ENCODE peak calls at places on chromosomes 5 and 9, in nine cellular contexts. One of them, this sample, is unnamed.

GRCh38 chr9:87206064-87206661 is 258.9 kb upstream of the GAS1 start:
- DNase-seq in bronchial epithelial cell: peak
- DNase-seq in heart right ventricle: no peak
- DNase-seq in GM23338: no peak
- DNase-seq in MM.1S: no peak
- DNase-seq in AG10803: peak
- DNase-seq in colonic mucosa: no peak
- DNase-seq in upper lobe of right lung: no peak
- DNase-seq in fibroblast of the aortic adventitia: no peak
- DNase-seq in this sample: no peak

GRCh38 chr5:149544199-149544472 is 7.1 kb downstream of the CSNK1A1 start:
- DNase-seq in colonic mucosa: no peak
- DNase-seq in fibroblast of the aortic adventitia: no peak
- DNase-seq in AG10803: no peak
- DNase-seq in MM.1S: no peak
- DNase-seq in upper lobe of right lung: no peak
- DNase-seq in GM23338: no peak
- DNase-seq in heart right ventricle: no peak
- DNase-seq in bronchial epithelial cell: no peak
- DNase-seq in this sample: no peak

GRCh38 chr5:39224196-39224754 is 4.9 kb upstream of the FYB1 start:
- DNase-seq in heart right ventricle: no peak
- DNase-seq in colonic mucosa: peak
- DNase-seq in bronchial epithelial cell: peak
- DNase-seq in MM.1S: no peak
- DNase-seq in GM23338: peak
- DNase-seq in AG10803: peak
- DNase-seq in fibroblast of the aortic adventitia: peak
- DNase-seq in upper lobe of right lung: no peak
- DNase-seq in this sample: no peak

GRCh38 chr9:120110520-120110919 is 469.4 kb downstream of the CDK5RAP2 start:
- DNase-seq in MM.1S: no peak
- DNase-seq in colonic mucosa: no peak
- DNase-seq in heart right ventricle: no peak
- DNase-seq in upper lobe of right lung: no peak
- DNase-seq in bronchial epithelial cell: no peak
- DNase-seq in AG10803: no peak
- DNase-seq in fibroblast of the aortic adventitia: no peak
- DNase-seq in GM23338: no peak
- DNase-seq in this sample: no peak

GRCh38 chr9:89489548-89490527 is 8.1 kb downstream of the SEMA4D start:
- DNase-seq in GM23338: no peak
- DNase-seq in heart right ventricle: no peak
- DNase-seq in MM.1S: no peak
- DNase-seq in AG10803: no peak
- DNase-seq in bronchial epithelial cell: no peak
- DNase-seq in colonic mucosa: no peak
- DNase-seq in fibroblast of the aortic adventitia: no peak
- DNase-seq in upper lobe of right lung: no peak
- DNase-seq in this sample: no peak

GRCh38 chr5:142860291-142860690 is 90.1 kb downstream of the ARHGAP26 start:
- DNase-seq in AG10803: no peak
- DNase-seq in fibroblast of the aortic adventitia: no peak
- DNase-seq in colonic mucosa: no peak
- DNase-seq in bronchial epithelial cell: no peak
- DNase-seq in heart right ventricle: no peak
- DNase-seq in upper lobe of right lung: no peak
- DNase-seq in MM.1S: no peak
- DNase-seq in GM23338: no peak
- DNase-seq in this sample: no peak

GRCh38 chr5:92911293-92911692 is 669.7 kb downstream of the NR2F1-AS1 start:
- DNase-seq in colonic mucosa: no peak
- DNase-seq in upper lobe of right lung: no peak
- DNase-seq in MM.1S: no peak
- DNase-seq in bronchial epithelial cell: no peak
- DNase-seq in GM23338: peak
- DNase-seq in AG10803: no peak
- DNase-seq in heart right ventricle: no peak
- DNase-seq in fibroblast of the aortic adventitia: no peak
- DNase-seq in this sample: no peak

GRCh38 chr9:100309992-100310391 is 42.8 kb downstream of the TEX10 start:
- DNase-seq in AG10803: peak
- DNase-seq in fibroblast of the aortic adventitia: peak
- DNase-seq in MM.1S: no peak
- DNase-seq in upper lobe of right lung: no peak
- DNase-seq in bronchial epithelial cell: no peak
- DNase-seq in heart right ventricle: no peak
- DNase-seq in colonic mucosa: no peak
- DNase-seq in GM23338: no peak
- DNase-seq in this sample: no peak

GRCh38 chr9:70566066-70566465 is 151.6 kb upstream of the KLF9 start:
- DNase-seq in MM.1S: no peak
- DNase-seq in GM23338: no peak
- DNase-seq in bronchial epithelial cell: no peak
- DNase-seq in upper lobe of right lung: no peak
- DNase-seq in heart right ventricle: no peak
- DNase-seq in colonic mucosa: no peak
- DNase-seq in AG10803: no peak
- DNase-seq in fibroblast of the aortic adventitia: no peak
- DNase-seq in this sample: no peak

GRCh38 chr9:4238522-4238921 is 61.3 kb downstream of the GLIS3 start:
- DNase-seq in colonic mucosa: no peak
- DNase-seq in MM.1S: no peak
- DNase-seq in fibroblast of the aortic adventitia: peak
- DNase-seq in GM23338: no peak
- DNase-seq in heart right ventricle: no peak
- DNase-seq in bronchial epithelial cell: peak
- DNase-seq in upper lobe of right lung: no peak
- DNase-seq in AG10803: peak
- DNase-seq in this sample: peak

GRCh38 chr9:18568969-18569368 is 95.0 kb downstream of the ADAMTSL1 start:
- DNase-seq in colonic mucosa: no peak
- DNase-seq in fibroblast of the aortic adventitia: peak
- DNase-seq in GM23338: peak
- DNase-seq in MM.1S: no peak
- DNase-seq in bronchial epithelial cell: no peak
- DNase-seq in upper lobe of right lung: no peak
- DNase-seq in heart right ventricle: no peak
- DNase-seq in AG10803: peak
- DNase-seq in this sample: no peak

DNA sequence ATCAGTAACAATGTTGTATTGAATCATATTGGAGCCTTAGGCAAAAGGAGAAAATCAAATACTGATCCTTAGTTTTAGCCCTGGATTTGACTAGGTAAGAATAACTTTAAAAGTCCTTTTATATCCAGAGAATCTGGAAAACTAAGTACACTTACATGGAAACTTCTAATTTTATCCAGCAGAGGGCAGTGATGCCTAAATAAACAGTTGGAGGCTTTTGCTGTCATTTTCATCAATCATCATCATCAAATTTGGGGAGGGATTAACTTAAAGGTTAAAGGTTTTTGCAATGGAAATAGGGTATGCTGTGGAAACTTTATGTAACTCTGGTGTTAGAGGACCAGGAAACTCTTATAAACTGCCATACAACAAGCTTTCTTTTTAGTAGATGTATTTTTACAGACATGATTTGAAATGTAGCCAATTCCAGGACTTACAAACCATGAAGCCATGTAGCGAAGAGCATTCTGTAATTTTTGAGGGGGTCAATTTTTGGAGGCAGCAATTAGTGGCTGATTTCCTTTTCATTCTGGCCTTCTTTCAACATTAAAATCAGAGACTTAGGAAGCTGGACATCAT is 112.7 kb downstream of the OSTF1 start:
- DNase-seq in GM23338: peak
- DNase-seq in AG10803: peak
- DNase-seq in fibroblast of the aortic adventitia: peak
- DNase-seq in bronchial epithelial cell: peak
- DNase-seq in MM.1S: peak
- DNase-seq in colonic mucosa: peak
- DNase-seq in upper lobe of right lung: no peak
- DNase-seq in heart right ventricle: no peak
- DNase-seq in this sample: no peak
- TF ChIP-seq CTCF in GM23338: peak
- TF ChIP-seq CTCF in AG10803: peak
- TF ChIP-seq CTCF in fibroblast of the aortic adventitia: peak
- TF ChIP-seq CTCF in bronchial epithelial cell: peak
- TF ChIP-seq CTCF in MM.1S: peak
- TF ChIP-seq CTCF in colonic mucosa: peak
- TF ChIP-seq CTCF in upper lobe of right lung: peak
- TF ChIP-seq CTCF in heart right ventricle: peak
- TF ChIP-seq CTCF in this sample: peak

GRCh38 chr9:133238851-133239532 is 29.9 kb upstream of the OBP2B start:
- DNase-seq in bronchial epithelial cell: peak
- DNase-seq in fibroblast of the aortic adventitia: no peak
- DNase-seq in heart right ventricle: peak
- DNase-seq in GM23338: peak
- DNase-seq in colonic mucosa: peak
- DNase-seq in upper lobe of right lung: peak
- DNase-seq in AG10803: peak
- DNase-seq in MM.1S: no peak
- DNase-seq in this sample: no peak
- H3K4me3 ChIP-seq in bronchial epithelial cell: peak
- H3K4me3 ChIP-seq in fibroblast of the aortic adventitia: no peak
- H3K4me3 ChIP-seq in heart right ventricle: peak
- H3K4me3 ChIP-seq in GM23338: peak
- H3K4me3 ChIP-seq in colonic mucosa: peak
- H3K4me3 ChIP-seq in upper lobe of right lung: peak
- H3K4me3 ChIP-seq in AG10803: peak
- H3K4me3 ChIP-seq in MM.1S: no peak
- H3K4me3 ChIP-seq in this sample: no peak

GRCh38 chr9:37730840-37731239 is 22.8 kb upstream of the TRMT10B start:
- DNase-seq in heart right ventricle: no peak
- DNase-seq in bronchial epithelial cell: no peak
- DNase-seq in upper lobe of right lung: no peak
- DNase-seq in AG10803: no peak
- DNase-seq in colonic mucosa: no peak
- DNase-seq in fibroblast of the aortic adventitia: no peak
- DNase-seq in GM23338: no peak
- DNase-seq in MM.1S: no peak
- DNase-seq in this sample: no peak

GRCh38 chr9:37729499-37729898 is 24.1 kb upstream of the TRMT10B start:
- DNase-seq in heart right ventricle: no peak
- DNase-seq in bronchial epithelial cell: peak
- DNase-seq in AG10803: no peak
- DNase-seq in upper lobe of right lung: no peak
- DNase-seq in fibroblast of the aortic adventitia: no peak
- DNase-seq in colonic mucosa: no peak
- DNase-seq in GM23338: no peak
- DNase-seq in MM.1S: no peak
- DNase-seq in this sample: no peak

GRCh38 chr9:37730256-37730655 is 23.3 kb upstream of the TRMT10B start:
- DNase-seq in bronchial epithelial cell: peak
- DNase-seq in GM23338: no peak
- DNase-seq in heart right ventricle: no peak
- DNase-seq in fibroblast of the aortic adventitia: no peak
- DNase-seq in upper lobe of right lung: no peak
- DNase-seq in MM.1S: no peak
- DNase-seq in AG10803: peak
- DNase-seq in colonic mucosa: no peak
- DNase-seq in this sample: no peak

GRCh38 chr9:37732086-37732744 is 21.4 kb upstream of the TRMT10B start:
- DNase-seq in GM23338: no peak
- DNase-seq in AG10803: peak
- DNase-seq in MM.1S: no peak
- DNase-seq in upper lobe of right lung: no peak
- DNase-seq in fibroblast of the aortic adventitia: no peak
- DNase-seq in bronchial epithelial cell: no peak
- DNase-seq in colonic mucosa: no peak
- DNase-seq in heart right ventricle: no peak
- DNase-seq in this sample: no peak

DNA sequence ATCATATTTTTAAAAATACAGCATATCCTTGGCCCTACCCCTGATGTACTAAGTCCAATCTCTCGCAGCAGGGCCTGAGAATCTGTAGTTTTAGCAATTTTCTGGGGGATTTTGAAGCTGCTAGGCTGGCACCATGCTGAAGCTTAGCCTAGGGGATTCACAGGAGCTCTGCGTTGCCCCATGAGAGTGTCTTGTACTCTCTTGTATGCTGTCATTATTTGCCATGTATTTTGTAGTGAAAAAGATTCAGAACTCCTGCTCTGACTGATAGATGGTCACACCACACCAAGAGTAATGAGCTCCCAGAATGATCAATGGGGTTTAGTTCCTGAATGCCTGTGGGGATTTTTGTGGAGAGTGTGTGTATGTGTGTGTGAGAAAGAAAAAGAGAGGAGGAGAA is 20.7 kb upstream of the TRMT10B start:
- DNase-seq in colonic mucosa: no peak
- DNase-seq in bronchial epithelial cell: no peak
- DNase-seq in GM23338: no peak
- DNase-seq in heart right ventricle: no peak
- DNase-seq in fibroblast of the aortic adventitia: no peak
- DNase-seq in upper lobe of right lung: no peak
- DNase-seq in AG10803: no peak
- DNase-seq in MM.1S: no peak
- DNase-seq in this sample: no peak
- TF ChIP-seq CTCF in colonic mucosa: no peak
- TF ChIP-seq CTCF in bronchial epithelial cell: no peak
- TF ChIP-seq CTCF in GM23338: no peak
- TF ChIP-seq CTCF in heart right ventricle: no peak
- TF ChIP-seq CTCF in fibroblast of the aortic adventitia: no peak
- TF ChIP-seq CTCF in upper lobe of right lung: no peak
- TF ChIP-seq CTCF in AG10803: no peak
- TF ChIP-seq CTCF in MM.1S: no peak
- TF ChIP-seq CTCF in this sample: no peak

GRCh38 chr9:128068656-128069221 is 707 bp downstream of the SLC25A25 start:
- DNase-seq in AG10803: no peak
- DNase-seq in MM.1S: no peak
- DNase-seq in upper lobe of right lung: peak
- DNase-seq in GM23338: no peak
- DNase-seq in colonic mucosa: no peak
- DNase-seq in bronchial epithelial cell: no peak
- DNase-seq in fibroblast of the aortic adventitia: no peak
- DNase-seq in heart right ventricle: no peak
- DNase-seq in this sample: no peak

GRCh38 chr9:128072144-128073021 is 4.4 kb downstream of the SLC25A25 start:
- DNase-seq in fibroblast of the aortic adventitia: peak
- DNase-seq in bronchial epithelial cell: peak
- DNase-seq in upper lobe of right lung: peak
- DNase-seq in GM23338: no peak
- DNase-seq in colonic mucosa: peak
- DNase-seq in AG10803: peak
- DNase-seq in heart right ventricle: peak
- DNase-seq in MM.1S: peak
- DNase-seq in this sample: no peak

GRCh38 chr9:128067898-128068655 is at the start of gene SLC25A25:
- DNase-seq in colonic mucosa: peak
- DNase-seq in bronchial epithelial cell: peak
- DNase-seq in upper lobe of right lung: peak
- DNase-seq in AG10803: peak
- DNase-seq in MM.1S: peak
- DNase-seq in GM23338: peak
- DNase-seq in fibroblast of the aortic adventitia: peak
- DNase-seq in heart right ventricle: peak
- DNase-seq in this sample: peak

GRCh38 chr9:128073260-128073886 is 5.3 kb downstream of the SLC25A25 start:
- DNase-seq in bronchial epithelial cell: no peak
- DNase-seq in colonic mucosa: no peak
- DNase-seq in AG10803: no peak
- DNase-seq in upper lobe of right lung: no peak
- DNase-seq in heart right ventricle: no peak
- DNase-seq in GM23338: no peak
- DNase-seq in MM.1S: no peak
- DNase-seq in fibroblast of the aortic adventitia: peak
- DNase-seq in this sample: no peak

GRCh38 chr9:128070874-128071273 is 2.8 kb downstream of the SLC25A25 start:
- DNase-seq in bronchial epithelial cell: no peak
- DNase-seq in colonic mucosa: no peak
- DNase-seq in fibroblast of the aortic adventitia: no peak
- DNase-seq in upper lobe of right lung: no peak
- DNase-seq in AG10803: no peak
- DNase-seq in MM.1S: no peak
- DNase-seq in GM23338: no peak
- DNase-seq in heart right ventricle: no peak
- DNase-seq in this sample: no peak
- H3K4me3 ChIP-seq in bronchial epithelial cell: no peak
- H3K4me3 ChIP-seq in colonic mucosa: no peak
- H3K4me3 ChIP-seq in fibroblast of the aortic adventitia: no peak
- H3K4me3 ChIP-seq in upper lobe of right lung: no peak
- H3K4me3 ChIP-seq in AG10803: peak
- H3K4me3 ChIP-seq in MM.1S: peak
- H3K4me3 ChIP-seq in GM23338: no peak
- H3K4me3 ChIP-seq in heart right ventricle: no peak
- H3K4me3 ChIP-seq in this sample: no peak